ENCODE peak calls at places on chromosomes 3 and 15, in four cellular contexts. O is GM23338, L is breast epithelium, N is HL-60. S is an unnamed sample.
A peak's percentile ranks its signal among the peaks of the same experiment; 100 is the strongest.

GRCh38 chr3:134048278-134048996 is 18.7 kb upstream of the SLCO2A1 start:
- DNase-seq in O (no peak), N (no peak), L (no peak), S (no peak)

GRCh38 chr3:134601539-134602439 is 49.0 kb downstream of the KY start:
- DNase-seq in O (peak; percentile 79), L (no peak), N (no peak), S (no peak)

GRCh38 chr3:64575211-64575844 is 112.5 kb downstream of the ADAMTS9 start:
- DNase-seq in L (no peak), N (no peak), O (peak; percentile 80), S (no peak)

GRCh38 chr3:62027796-62028195 is 345.6 kb downstream of the FEZF2 start:
- DNase-seq in L (no peak), N (no peak), O (no peak), S (no peak)

GRCh38 chr3:28940530-28940929 is 340.3 kb upstream of the RBMS3 start:
- DNase-seq in O (no peak), N (no peak), L (no peak), S (no peak)

GRCh38 chr15:98674336-98674735 is 26.0 kb downstream of the IGF1R start:
- DNase-seq in O (no peak), N (no peak), L (no peak), S (no peak)

GRCh38 chr3:13575459-13576061 is 26.6 kb downstream of the FBLN2 start:
- DNase-seq in O (no peak), N (no peak), L (no peak), S (no peak)

GRCh38 chr3:130627143-130627849 is 110.3 kb downstream of the COL6A6 start:
- DNase-seq in L (no peak), O (no peak), N (no peak), S (no peak)

GRCh38 chr3:76131396-76132153 is 346.2 kb upstream of the ZNF717 start:
- DNase-seq in O (no peak), N (no peak), L (no peak), S (no peak)

GRCh38 chr15:89492934-89493631 is 3.3 kb downstream of the RHCG start:
- DNase-seq in N (no peak), O (no peak), L (no peak), S (no peak)

GRCh38 chr3:124373524-124373923 is 356.7 kb upstream of the UMPS start:
- DNase-seq in L (no peak), N (no peak), O (no peak), S (no peak)

GRCh38 chr15:74792227-74793016 is 10.5 kb downstream of the CSK start:
- DNase-seq in N (no peak), L (no peak), O (no peak), S (no peak)

GRCh38 chr3:48503406-48504050 is 446 bp downstream of the SHISA5 start:
- DNase-seq in N (no peak), O (peak; percentile 65), L (no peak), S (peak; percentile 34)

GRCh38 chr3:47847801-47848518 is 45.0 kb downstream of the DHX30 start:
- DNase-seq in L (no peak), O (no peak), N (no peak), S (no peak)

GRCh38 chr15:98649621-98649995 is 1.3 kb downstream of the IGF1R start:
- DNase-seq in N (peak; percentile 60), O (no peak), L (no peak), S (peak; percentile 52)

GRCh38 chr3:23129817-23130216 is 73.3 kb upstream of the UBE2E2 start:
- DNase-seq in L (no peak), N (no peak), O (no peak), S (no peak)

GRCh38 chr15:94263341-94264273 is 32.2 kb downstream of the MCTP2 start:
- DNase-seq in O (no peak), L (no peak), N (no peak), S (no peak)
- H3K4me3 ChIP-seq in O (no peak overlapping the region), L (no peak overlapping the region), N (no peak overlapping the region), S (no peak overlapping the region)

DNA sequence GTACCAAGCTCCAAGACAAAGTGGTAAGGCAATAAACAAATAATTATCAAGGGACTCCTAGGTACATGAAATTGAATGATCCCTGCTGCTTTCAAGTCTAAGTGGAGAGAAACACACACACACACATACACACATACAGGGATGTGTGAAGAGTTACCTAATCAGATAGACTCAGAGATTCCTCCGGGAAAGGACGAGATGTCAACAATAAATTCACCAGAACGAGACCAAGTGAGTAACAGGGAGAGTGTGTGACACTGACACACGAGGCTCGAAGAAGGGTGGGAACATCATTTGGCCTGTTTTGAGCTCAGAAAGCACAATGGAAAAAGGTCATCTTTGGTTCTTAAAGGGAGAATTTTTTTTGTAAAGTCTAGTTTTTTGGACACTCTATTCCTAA is 13.3 kb downstream of the LRIG1 start:
- DNase-seq in N (no peak), O (no peak), L (no peak), S (no peak)
- TF ChIP-seq POLR2AphosphoS5 in N (no peak), O (no peak), L (peak; percentile 31), S (peak; percentile 32)

GRCh38 chr15:52101542-52102340 is 10.8 kb downstream of the BCL2L10 start:
- DNase-seq in O (no peak), N (no peak), L (no peak), S (no peak)
- H3K4me3 ChIP-seq in O (no peak overlapping the region), N (no peak overlapping the region), L (no peak overlapping the region), S (no peak overlapping the region)

GRCh38 chr15:90820481-90820880 is 47.9 kb upstream of the FURIN start:
- DNase-seq in N (no peak), L (no peak), O (no peak), S (no peak)

GRCh38 chr15:90823455-90823974 is 44.9 kb upstream of the FURIN start:
- DNase-seq in L (no peak), N (no peak), O (no peak), S (peak; percentile 69)

GRCh38 chr15:90819850-90820249 is 48.5 kb upstream of the FURIN start:
- DNase-seq in L (no peak), N (no peak), O (no peak), S (no peak)

GRCh38 chr15:90819390-90819789 is 49.0 kb upstream of the FURIN start:
- DNase-seq in N (no peak), O (no peak), L (no peak), S (no peak)

DNA sequence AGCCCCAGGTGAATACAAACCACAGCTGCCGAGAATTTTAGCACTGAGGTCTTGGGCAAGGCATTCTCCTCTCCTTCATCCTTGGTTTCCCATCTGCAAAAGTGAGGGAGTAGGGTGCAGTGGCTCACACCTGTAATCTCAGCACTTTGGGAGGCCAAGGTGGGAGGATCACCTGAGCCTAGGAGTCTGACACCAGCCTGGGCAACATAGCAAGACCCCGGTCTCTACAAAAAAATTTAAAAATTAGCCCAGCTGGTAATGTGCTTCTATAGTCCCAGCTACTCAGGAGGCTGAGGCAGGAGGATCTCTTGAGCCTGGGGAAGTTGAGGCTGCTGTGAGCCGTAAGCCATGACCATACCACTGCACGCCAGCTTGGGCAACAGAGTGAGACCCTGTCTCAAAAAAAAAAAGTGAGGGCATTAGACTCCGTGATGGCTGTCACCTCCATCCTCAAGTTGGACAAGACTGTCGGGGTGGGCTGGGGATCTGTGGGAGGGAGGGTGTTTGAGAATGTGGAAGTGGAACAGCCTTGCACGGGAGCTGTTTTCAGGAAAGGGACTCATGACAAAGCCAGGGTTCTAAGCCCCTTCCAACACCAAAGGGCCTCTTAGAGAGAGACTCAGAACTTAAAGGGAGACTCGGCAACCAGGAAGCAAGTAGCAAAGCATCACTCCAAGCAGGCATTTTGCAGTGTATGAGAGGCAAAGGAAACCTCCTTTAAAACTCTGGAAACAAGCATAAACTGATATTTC is 46.0 kb upstream of the FURIN start:
- DNase-seq in O (no peak), L (no peak), N (no peak), S (no peak)
- TF ChIP-seq POLR2AphosphoS5 in O (no peak), L (no peak), N (no peak), S (no peak)

DNA sequence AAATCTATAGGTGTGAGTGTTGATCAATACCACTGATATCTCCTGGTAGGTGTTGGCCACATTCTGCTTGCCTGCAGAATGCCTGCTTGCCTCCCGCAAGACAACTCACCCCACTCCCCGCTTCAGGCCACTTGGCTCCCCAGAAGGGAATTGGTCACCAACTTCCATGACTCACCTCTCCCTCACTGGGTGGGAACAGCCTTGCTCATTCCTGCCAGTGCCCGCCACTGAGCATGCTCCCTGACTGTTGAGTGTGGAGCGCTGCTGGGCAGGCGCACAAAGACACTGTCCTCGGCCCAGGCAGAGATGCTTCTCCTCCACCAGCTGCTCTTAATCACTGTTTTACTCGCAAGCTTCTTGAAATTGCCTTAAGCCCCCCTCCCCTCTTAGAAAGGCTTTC is 57.3 kb upstream of the PPP2R3A start:
- DNase-seq in N (no peak), O (peak; percentile 4), L (no peak), S (no peak)
- H3K4me3 ChIP-seq in N (no peak overlapping the region), O (no peak overlapping the region), L (no peak overlapping the region), S (no peak overlapping the region)

DNA sequence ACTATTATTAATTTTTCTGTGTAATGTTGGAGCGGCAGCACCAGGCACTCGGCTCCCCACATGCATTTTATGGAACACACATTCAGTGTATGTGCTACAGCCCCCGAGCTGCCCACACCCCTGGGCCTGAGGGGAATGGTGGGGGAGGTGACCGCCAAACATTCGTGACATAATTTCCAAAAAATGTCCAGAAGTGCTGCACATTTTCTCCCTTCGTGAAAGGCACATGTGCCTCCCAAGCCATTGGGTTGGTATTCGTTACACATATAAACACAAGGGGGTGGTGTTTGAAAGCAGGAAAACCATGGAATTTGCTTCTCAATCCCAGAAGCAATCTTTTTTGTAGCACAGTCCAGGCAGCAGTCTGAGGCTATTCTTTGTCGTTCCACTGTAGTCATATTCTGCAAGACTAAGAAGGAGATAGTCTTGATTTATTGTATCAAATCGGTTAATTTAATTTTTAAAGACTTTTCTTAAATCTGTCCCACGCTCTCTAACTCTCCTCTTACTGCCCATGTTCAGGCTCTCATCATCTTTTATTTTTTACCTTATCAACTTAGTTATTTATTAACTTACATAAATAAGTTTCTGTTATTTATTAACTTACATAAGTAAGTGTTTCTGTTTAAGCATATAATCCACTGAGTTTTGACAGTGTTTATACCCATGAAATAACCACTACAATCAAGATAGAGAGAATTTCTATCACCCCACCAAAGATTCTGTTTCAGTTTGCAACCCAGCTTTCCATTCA is 39.2 kb upstream of the POLR2M start:
- DNase-seq in L (no peak), O (peak; percentile 38), N (no peak), S (no peak)
- TF ChIP-seq POLR2AphosphoS5 in L (no peak), O (no peak), N (no peak), S (no peak)

GRCh38 chr3:16810013-16810412 is 74.7 kb upstream of the PLCL2 start:
- DNase-seq in L (no peak), N (no peak), O (no peak), S (no peak)

GRCh38 chr3:16809482-16809881 is 75.3 kb upstream of the PLCL2 start:
- DNase-seq in N (no peak), O (no peak), L (no peak), S (no peak)

GRCh38 chr3:16807981-16808380 is 76.8 kb upstream of the PLCL2 start:
- DNase-seq in L (no peak), N (no peak), O (no peak), S (no peak)

GRCh38 chr3:16807441-16807840 is 77.3 kb upstream of the PLCL2 start:
- DNase-seq in O (no peak), L (no peak), N (no peak), S (no peak)

GRCh38 chr3:16808393-16809107 is 76.2 kb upstream of the PLCL2 start:
- DNase-seq in N (no peak), L (no peak), O (no peak), S (no peak)
- H3K4me3 ChIP-seq in N (no peak overlapping the region), L (no peak overlapping the region), O (no peak overlapping the region), S (no peak overlapping the region)

DNA sequence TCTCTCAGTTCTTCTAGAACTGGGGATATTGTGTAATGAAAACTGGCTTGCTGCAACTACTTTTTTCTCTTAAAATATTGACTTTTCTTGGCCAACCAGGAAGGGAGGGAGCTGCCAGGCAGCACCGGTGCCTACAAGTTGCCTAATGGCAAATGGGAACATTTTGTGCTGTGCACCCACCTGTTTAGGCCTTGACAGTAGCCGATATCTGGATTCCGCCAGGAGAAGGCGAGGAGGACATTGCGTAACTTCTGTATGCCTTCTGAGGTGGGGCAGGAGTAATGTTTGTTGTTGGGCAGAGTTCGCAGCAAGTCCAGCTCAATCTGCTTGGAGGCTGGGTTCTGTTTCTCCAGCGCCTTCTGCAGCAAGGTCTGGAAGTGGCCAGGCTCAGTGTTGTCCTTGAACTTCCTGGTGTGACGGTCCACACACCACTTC is 64.9 kb downstream of the TBC1D2B start:
- DNase-seq in N (no peak), O (no peak), L (no peak), S (peak; percentile 79)
- TF ChIP-seq POLR2AphosphoS5 in N (no peak), O (no peak), L (peak; percentile 17), S (peak; percentile 65)

S was measured in transverse colon.